ENCODE peak calls at places on chromosomes 2 and 18, in five cellular contexts. One of them, this sample, is unnamed.
A peak's percentile ranks its signal among the peaks of the same experiment; 100 is the strongest.

GRCh38 chr18:46696268-46696667 is 39.2 kb upstream of the LOXHD1 start:
- DNase-seq in H1: no peak
- DNase-seq in GM12878: no peak
- DNase-seq in HCT116: no peak
- DNase-seq in K562: no peak
- DNase-seq in this sample: no peak

GRCh38 chr18:45324489-45325111 is 290.7 kb upstream of the SLC14A2 start:
- DNase-seq in K562: no peak
- DNase-seq in GM12878: no peak
- DNase-seq in HCT116: no peak
- DNase-seq in H1: peak; percentile 21
- DNase-seq in this sample: no peak

GRCh38 chr18:60875957-60876507 is 457.2 kb upstream of the CDH20 start:
- DNase-seq in K562: no peak
- DNase-seq in HCT116: no peak
- DNase-seq in H1: no peak
- DNase-seq in GM12878: no peak
- DNase-seq in this sample: no peak

GRCh38 chr2:62800618-62801017 is 95.1 kb downstream of the EHBP1 start:
- DNase-seq in H1: no peak
- DNase-seq in HCT116: no peak
- DNase-seq in GM12878: no peak
- DNase-seq in K562: no peak
- DNase-seq in this sample: no peak

GRCh38 chr18:64253222-64253621 is 104.3 kb upstream of the LINC00305 start:
- DNase-seq in GM12878: no peak
- DNase-seq in K562: no peak
- DNase-seq in H1: no peak
- DNase-seq in HCT116: no peak
- DNase-seq in this sample: no peak

GRCh38 chr18:76457957-76458356 is 37.1 kb downstream of the ZNF516 start:
- DNase-seq in H1: no peak
- DNase-seq in GM12878: no peak
- DNase-seq in HCT116: no peak
- DNase-seq in K562: no peak
- DNase-seq in this sample: no peak

GRCh38 chr2:31877008-31877407 is 133.8 kb downstream of the MEMO1 start:
- DNase-seq in GM12878: no peak
- DNase-seq in H1: no peak
- DNase-seq in K562: no peak
- DNase-seq in HCT116: no peak
- DNase-seq in this sample: no peak

GRCh38 chr2:212843409-212844199 is 305.0 kb upstream of the ERBB4 start:
- DNase-seq in H1: no peak
- DNase-seq in HCT116: no peak
- DNase-seq in K562: no peak
- DNase-seq in GM12878: no peak
- DNase-seq in this sample: no peak

GRCh38 chr2:221529177-221529942 is 42.7 kb downstream of the EPHA4 start:
- DNase-seq in H1: no peak
- DNase-seq in GM12878: no peak
- DNase-seq in HCT116: no peak
- DNase-seq in K562: no peak
- DNase-seq in this sample: no peak

GRCh38 chr2:73963385-73964120 is 21.2 kb upstream of the TET3 start:
- DNase-seq in HCT116: no peak
- DNase-seq in H1: no peak
- DNase-seq in K562: no peak
- DNase-seq in GM12878: peak; percentile 80
- DNase-seq in this sample: no peak

GRCh38 chr2:15076668-15077067 is 444.2 kb downstream of the LRATD1 start:
- DNase-seq in HCT116: no peak
- DNase-seq in GM12878: no peak
- DNase-seq in K562: no peak
- DNase-seq in H1: no peak
- DNase-seq in this sample: no peak

GRCh38 chr2:37342636-37343211 is 1.7 kb upstream of the QPCT start:
- DNase-seq in GM12878: no peak
- DNase-seq in K562: no peak
- DNase-seq in HCT116: no peak
- DNase-seq in H1: no peak
- DNase-seq in this sample: no peak

GRCh38 chr2:37343537-37344434 is 644 bp upstream of the QPCT start:
- DNase-seq in HCT116: no peak
- DNase-seq in H1: no peak
- DNase-seq in GM12878: no peak
- DNase-seq in K562: no peak
- DNase-seq in this sample: no peak

GRCh38 chr2:37340637-37341036 is 3.8 kb upstream of the QPCT start:
- DNase-seq in K562: no peak
- DNase-seq in HCT116: no peak
- DNase-seq in GM12878: no peak
- DNase-seq in H1: no peak
- DNase-seq in this sample: no peak

GRCh38 chr2:37348155-37348554 is 3.7 kb downstream of the QPCT start:
- DNase-seq in HCT116: no peak
- DNase-seq in K562: no peak
- DNase-seq in H1: no peak
- DNase-seq in GM12878: no peak
- DNase-seq in this sample: no peak

DNA sequence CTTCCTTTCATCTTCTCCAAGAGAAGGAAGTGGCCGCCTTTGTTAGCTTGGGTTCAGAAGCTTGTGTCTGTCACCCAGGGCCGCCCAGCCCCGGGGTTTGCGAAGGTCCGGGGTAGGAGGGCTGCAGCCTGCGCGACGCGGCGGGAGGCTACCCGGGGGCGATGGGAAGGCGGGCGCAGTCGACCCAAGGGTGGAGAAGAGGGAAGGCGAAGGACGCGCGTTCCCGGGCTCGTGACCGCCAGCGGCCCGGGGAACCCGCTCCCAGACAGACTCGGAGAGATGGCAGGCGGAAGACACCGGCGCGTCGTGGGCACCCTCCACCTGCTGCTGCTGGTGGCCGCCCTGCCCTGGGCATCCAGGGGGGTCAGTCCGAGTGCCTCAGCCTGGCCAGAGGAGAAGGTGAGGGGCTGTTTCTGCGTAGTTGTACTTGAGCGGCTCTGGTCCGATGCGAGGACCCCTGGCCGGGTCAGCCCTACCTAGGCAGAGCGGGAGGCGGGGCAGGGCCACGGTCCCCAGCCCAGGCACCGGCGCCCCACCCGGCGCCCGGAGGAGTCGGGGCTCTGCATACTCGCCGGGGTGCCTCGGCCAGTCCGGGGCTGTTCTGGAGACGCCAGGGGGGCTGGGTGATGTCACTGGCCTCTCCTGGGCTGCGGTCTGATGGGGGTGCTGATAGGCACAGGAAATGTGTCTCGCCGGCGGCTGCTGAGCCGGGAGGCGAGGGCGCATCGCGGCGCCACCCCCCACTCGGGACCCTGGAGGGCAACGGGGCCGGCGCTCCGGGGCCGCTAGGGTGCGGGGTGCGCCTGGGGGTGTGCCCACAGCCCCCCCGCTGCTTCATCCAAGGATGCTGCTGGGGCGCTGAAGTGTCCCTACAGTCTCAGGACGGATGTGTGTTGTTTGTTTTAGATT is at the start of gene QPCT:
- DNase-seq in GM12878: no peak
- DNase-seq in K562: peak; percentile 13
- DNase-seq in H1: no peak
- DNase-seq in HCT116: no peak
- DNase-seq in this sample: no peak
- TF ChIP-seq CTCF in GM12878: no peak
- TF ChIP-seq CTCF in K562: no peak
- TF ChIP-seq CTCF in H1: no peak
- TF ChIP-seq CTCF in HCT116: no peak
- TF ChIP-seq CTCF in this sample: no peak

GRCh38 chr2:228532233-228532632 is 350.7 kb upstream of the SPHKAP start:
- DNase-seq in K562: no peak
- DNase-seq in GM12878: no peak
- DNase-seq in H1: no peak
- DNase-seq in HCT116: no peak
- DNase-seq in this sample: no peak

GRCh38 chr2:228533156-228533555 is 351.7 kb upstream of the SPHKAP start:
- DNase-seq in HCT116: no peak
- DNase-seq in GM12878: no peak
- DNase-seq in H1: no peak
- DNase-seq in K562: no peak
- DNase-seq in this sample: no peak

GRCh38 chr2:228540976-228541375 is 359.5 kb upstream of the SPHKAP start:
- DNase-seq in K562: no peak
- DNase-seq in GM12878: no peak
- DNase-seq in H1: no peak
- DNase-seq in HCT116: no peak
- DNase-seq in this sample: no peak

DNA sequence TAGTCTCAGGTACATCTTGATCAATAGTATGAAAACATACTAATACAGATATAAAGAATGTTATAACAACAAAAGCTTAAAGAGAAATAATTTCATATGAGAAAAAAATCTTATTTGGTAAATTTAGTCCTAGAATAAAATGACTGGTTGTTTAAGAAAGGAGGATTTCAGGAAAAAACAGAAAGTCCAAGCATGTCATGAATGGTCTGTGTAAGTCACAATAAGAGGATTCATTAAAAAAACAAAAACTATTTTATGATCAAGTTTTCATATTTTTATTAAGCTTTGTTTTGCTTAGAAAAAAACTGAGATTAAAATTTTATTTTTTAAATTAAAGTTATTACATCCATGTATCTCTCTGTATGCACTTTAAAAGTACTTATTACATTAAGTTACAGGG is 353.9 kb upstream of the SPHKAP start:
- DNase-seq in H1: no peak
- DNase-seq in GM12878: no peak
- DNase-seq in K562: no peak
- DNase-seq in HCT116: peak; percentile 10
- DNase-seq in this sample: no peak
- TF ChIP-seq SIN3A in H1: no peak
- TF ChIP-seq SIN3A in GM12878: no peak
- TF ChIP-seq SIN3A in K562: no peak
- TF ChIP-seq SIN3A in HCT116: no peak
- TF ChIP-seq SIN3A in this sample: no peak

DNA sequence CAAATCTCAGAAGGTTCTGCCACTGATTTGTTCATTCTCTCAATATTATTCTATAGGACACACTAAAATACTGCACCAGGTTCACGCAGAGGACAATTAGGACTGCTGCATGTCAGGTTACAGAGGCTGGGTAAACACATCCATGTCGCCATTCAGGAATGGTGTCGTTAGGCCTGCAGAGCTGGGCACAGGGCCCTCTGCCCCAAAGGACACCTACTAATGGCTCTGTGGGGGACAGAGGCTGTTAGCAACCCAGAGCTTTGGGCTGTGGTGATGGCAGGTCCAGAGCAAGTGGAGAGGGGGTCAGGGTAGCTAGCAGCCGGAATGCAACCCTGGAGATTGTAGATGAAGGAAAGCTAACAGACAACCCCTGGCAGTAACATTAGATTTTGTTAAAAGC is 115.9 kb downstream of the TTC32 start:
- DNase-seq in K562: no peak
- DNase-seq in HCT116: no peak
- DNase-seq in H1: no peak
- DNase-seq in GM12878: no peak
- DNase-seq in this sample: no peak
- H3K27ac ChIP-seq in K562: peak overlapping the region; percentile 90
- H3K27ac ChIP-seq in HCT116: no peak overlapping the region
- H3K27ac ChIP-seq in H1: no peak overlapping the region
- H3K27ac ChIP-seq in GM12878: no peak overlapping the region
- H3K27ac ChIP-seq in this sample: no peak overlapping the region

GRCh38 chr2:113175736-113176695 is 2.2 kb downstream of the PSD4 start:
- DNase-seq in K562: no peak
- DNase-seq in H1: no peak
- DNase-seq in HCT116: no peak
- DNase-seq in GM12878: no peak
- DNase-seq in this sample: no peak

GRCh38 chr2:113178069-113178468 is 4.3 kb downstream of the PSD4 start:
- DNase-seq in HCT116: no peak
- DNase-seq in K562: no peak
- DNase-seq in GM12878: no peak
- DNase-seq in H1: no peak
- DNase-seq in this sample: no peak

GRCh38 chr2:113178891-113179290 is 5.1 kb downstream of the PSD4 start:
- DNase-seq in HCT116: no peak
- DNase-seq in K562: no peak
- DNase-seq in GM12878: no peak
- DNase-seq in H1: no peak
- DNase-seq in this sample: no peak

GRCh38 chr2:113175101-113175628 is 1.4 kb downstream of the PSD4 start:
- DNase-seq in H1: no peak
- DNase-seq in HCT116: no peak
- DNase-seq in GM12878: peak; percentile 87
- DNase-seq in K562: no peak
- DNase-seq in this sample: no peak

GRCh38 chr2:113176696-113177355 is 3.1 kb downstream of the PSD4 start:
- DNase-seq in GM12878: no peak
- DNase-seq in HCT116: no peak
- DNase-seq in H1: no peak
- DNase-seq in K562: no peak
- DNase-seq in this sample: no peak
- TF ChIP-seq CTCF in GM12878: no peak
- TF ChIP-seq CTCF in HCT116: no peak
- TF ChIP-seq CTCF in H1: peak; percentile 9
- TF ChIP-seq CTCF in K562: no peak
- TF ChIP-seq CTCF in this sample: no peak

GRCh38 chr18:12307871-12308385 is at the start of gene TUBB6:
- DNase-seq in HCT116: no peak
- DNase-seq in GM12878: no peak
- DNase-seq in K562: peak; percentile 81
- DNase-seq in H1: no peak
- DNase-seq in this sample: no peak
- TF ChIP-seq SIN3A in HCT116: no peak
- TF ChIP-seq SIN3A in GM12878: no peak
- TF ChIP-seq SIN3A in K562: peak; percentile 20
- TF ChIP-seq SIN3A in H1: no peak
- TF ChIP-seq SIN3A in this sample: peak; percentile 61

GRCh38 chr2:241340621-241341163 is 15.4 kb upstream of the FARP2 start:
- DNase-seq in GM12878: no peak
- DNase-seq in K562: no peak
- DNase-seq in HCT116: no peak
- DNase-seq in H1: no peak
- DNase-seq in this sample: no peak
- H3K27ac ChIP-seq in GM12878: no peak overlapping the region
- H3K27ac ChIP-seq in K562: no peak overlapping the region
- H3K27ac ChIP-seq in HCT116: no peak overlapping the region
- H3K27ac ChIP-seq in H1: no peak overlapping the region
- H3K27ac ChIP-seq in this sample: no peak overlapping the region